ENCODE peak calls at places on chromosomes 3 and 15, in nine cellular contexts. F, N, K, J, D, T, P, R and M are unnamed samples.

GRCh38 chr3:31491660-31492059 is 41.1 kb upstream of the STT3B start:
- DNase-seq in K (no peak), R (no peak), P (no peak), J (no peak), F (no peak), T (no peak), D (no peak), N (no peak), M (no peak)

GRCh38 chr15:61558172-61559146 is 329.4 kb upstream of the RORA start:
- DNase-seq in R (no peak), F (no peak), P (no peak), N (no peak), K (no peak), T (no peak), J (peak; percentile 12), D (no peak), M (no peak)

GRCh38 chr3:127706312-127706711 is 33.6 kb downstream of the ABTB1 start:
- DNase-seq in R (no peak), F (no peak), N (peak; percentile 72), D (no peak), J (no peak), K (no peak), T (no peak), P (no peak), M (no peak)

GRCh38 chr3:138938056-138938876 is 8.7 kb downstream of the FOXL2 start:
- DNase-seq in D (no peak), T (no peak), R (no peak), F (no peak), J (no peak), K (no peak), N (no peak), P (no peak), M (no peak)

GRCh38 chr3:70947584-70947983 is 635.1 kb upstream of the MDFIC2 start:
- DNase-seq in D (no peak), R (no peak), P (no peak), F (no peak), T (peak; percentile 41), N (no peak), J (no peak), K (no peak), M (no peak)

GRCh38 chr3:32681811-32682210 is 3.2 kb upstream of the CNOT10 start:
- DNase-seq in K (no peak), R (no peak), D (no peak), F (no peak), P (no peak), N (no peak), J (no peak), T (no peak), M (no peak)

GRCh38 chr3:172221550-172221949 is 182.2 kb downstream of the FNDC3B start:
- DNase-seq in R (no peak), J (no peak), T (peak; percentile 76), P (no peak), F (no peak), K (no peak), N (no peak), D (no peak), M (no peak)

GRCh38 chr15:71191296-71191695 is 76.0 kb downstream of the THSD4 start:
- DNase-seq in P (no peak), R (no peak), D (no peak), T (no peak), F (no peak), J (no peak), N (no peak), K (no peak), M (no peak)

GRCh38 chr15:56654624-56655023 is 78.7 kb downstream of the ZNF280D start:
- DNase-seq in J (no peak), T (peak; percentile 6), N (no peak), D (no peak), R (no peak), F (no peak), K (no peak), P (no peak), M (no peak)

GRCh38 chr3:19093084-19093483 is 55.2 kb upstream of the KCNH8 start:
- DNase-seq in D (no peak), F (no peak), N (no peak), T (no peak), K (no peak), P (no peak), J (no peak), R (no peak), M (no peak)

GRCh38 chr3:128487813-128488635 is 5.0 kb downstream of the GATA2 start:
- DNase-seq in J (peak; percentile 80), R (no peak), N (peak; percentile 93), K (peak; percentile 26), P (peak; percentile 44), T (peak; percentile 93), F (peak; percentile 36), D (peak; percentile 94), M (no peak)

GRCh38 chr15:76147906-76148553 is 88.2 kb downstream of the TMEM266 start:
- DNase-seq in R (peak; percentile 56), K (no peak), T (peak; percentile 41), P (peak; percentile 77), N (peak; percentile 70), D (no peak), J (peak; percentile 34), F (no peak), M (no peak)

GRCh38 chr15:31222769-31223345 is 103.8 kb upstream of the KLF13 start:
- DNase-seq in J (no peak), P (no peak), K (no peak), N (no peak), R (no peak), F (no peak), T (no peak), D (no peak), M (no peak)